ENCODE peak calls at places on chromosomes 11 and 22, in five cellular contexts. H is upper lobe of right lung, I is lower leg skin, E is foreskin fibroblast, W is fibroblast of lung. C is an unnamed sample.

GRCh38 chr11:127620660-127621059 is 620.1 kb upstream of the KIRREL3 start:
- DNase-seq in H (no peak), I (no peak), E (peak; percentile 2), W (no peak), C (no peak)

GRCh38 chr11:70751142-70751734 is 352.9 kb downstream of the CTTN start:
- DNase-seq in H (no peak), I (no peak), E (no peak), W (no peak), C (no peak)

GRCh38 chr11:76830639-76831312 is 29.9 kb upstream of the ACER3 start:
- DNase-seq in H (no peak), I (no peak), E (peak; percentile 90), W (peak; percentile 52), C (peak; percentile 24)

GRCh38 chr11:114162719-114163123 is 103.2 kb downstream of the ZBTB16 start:
- DNase-seq in H (peak; percentile 84), I (peak; percentile 97), E (peak; percentile 99), W (peak; percentile 100), C (peak; percentile 95)

GRCh38 chr11:68508425-68508824 is 47.9 kb downstream of the PPP6R3 start:
- DNase-seq in H (no peak), I (no peak), E (no peak), W (no peak), C (no peak)

GRCh38 chr22:43109921-43110443 is 568 bp upstream of the BIK start:
- DNase-seq in H (no peak), I (no peak), E (peak; percentile 29), W (no peak), C (no peak)

GRCh38 chr11:113176971-113177370 is 137.4 kb upstream of the TTC12 start:
- DNase-seq in H (no peak), I (no peak), E (peak; percentile 73), W (peak; percentile 79), C (peak; percentile 75)

GRCh38 chr22:48757581-48757980 is 1070.1 kb downstream of the BRD1 start:
- DNase-seq in H (peak; percentile 40), I (peak; percentile 8), E (no peak), W (no peak), C (no peak)

GRCh38 chr11:109604506-109604905 is 182.5 kb downstream of the C11orf87 start:
- DNase-seq in H (no peak), I (no peak), E (peak; percentile 1), W (peak; percentile 3), C (no peak)

GRCh38 chr11:62556872-62557631 is 10.4 kb upstream of the AHNAK start:
- DNase-seq in H (no peak), I (no peak), E (peak; percentile 63), W (no peak), C (no peak)

GRCh38 chr11:78946945-78947914 is 372.6 kb upstream of the NARS2 start:
- DNase-seq in H (no peak), I (no peak), E (peak; percentile 93), W (no peak), C (peak; percentile 92)

GRCh38 chr11:31799794-31800397 is 11.2 kb downstream of the PAX6 start:
- DNase-seq in H (no peak), I (no peak), E (no peak), W (no peak), C (no peak)

GRCh38 chr11:68256331-68256741 is 15.4 kb downstream of the C11orf24 start:
- DNase-seq in H (no peak), I (no peak), E (peak; percentile 72), W (no peak), C (no peak)

GRCh38 chr11:132840220-132840619 is 692.1 kb downstream of the OPCML start:
- DNase-seq in H (no peak), I (no peak), E (no peak), W (no peak), C (no peak)

GRCh38 chr11:61985863-61986262 is 18.4 kb upstream of the FTH1 start:
- DNase-seq in H (peak; percentile 27), I (no peak), E (no peak), W (no peak), C (no peak)

GRCh38 chr11:47905358-47906059 is 57.4 kb upstream of the NUP160 start:
- DNase-seq in H (no peak), I (no peak), E (peak; percentile 25), W (peak; percentile 55), C (no peak)

GRCh38 chr11:73759520-73760065 is 1.3 kb downstream of the RAB6A start:
- DNase-seq in H (no peak), I (no peak), E (peak; percentile 37), W (peak; percentile 21), C (no peak)

GRCh38 chr11:22920939-22921565 is 60.8 kb upstream of the CCDC179 start:
- DNase-seq in H (no peak), I (no peak), E (peak; percentile 51), W (peak; percentile 68), C (peak; percentile 32)

GRCh38 chr11:81874627-81875026 is 859.0 kb downstream of the FAM181B start:
- DNase-seq in H (no peak), I (no peak), E (no peak), W (no peak), C (no peak)

GRCh38 chr11:1235615-1236315 is 12.9 kb downstream of the MUC5B start:
- DNase-seq in H (peak; percentile 61), I (no peak), E (no peak), W (no peak), C (no peak)

GRCh38 chr11:119791047-119791446 is 62.0 kb upstream of the NECTIN1 start:
- DNase-seq in H (peak; percentile 47), I (no peak), E (no peak), W (no peak), C (no peak)

GRCh38 chr11:2912038-2912410 is 17.2 kb downstream of the PHLDA2 start:
- DNase-seq in H (no peak), I (no peak), E (no peak), W (no peak), C (no peak)

GRCh38 chr11:63564056-63564784 is 1.0 kb upstream of the PLAAT2 start:
- DNase-seq in H (no peak), I (no peak), E (no peak), W (no peak), C (no peak)

GRCh38 chr11:28759311-28759710 is 651.1 kb downstream of the METTL15 start:
- DNase-seq in H (no peak), I (no peak), E (peak; percentile 20), W (no peak), C (no peak)

GRCh38 chr11:19659529-19659928 is 53.1 kb upstream of the NAV2 start:
- DNase-seq in H (no peak), I (no peak), E (no peak), W (no peak), C (no peak)

GRCh38 chr22:25085930-25086901 is 113.4 kb upstream of the CRYBB3 start:
- DNase-seq in H (no peak), I (peak; percentile 22), E (no peak), W (no peak), C (no peak)

GRCh38 chr11:23897453-23898289 is 599.2 kb upstream of the LUZP2 start:
- DNase-seq in H (no peak), I (no peak), E (peak; percentile 86), W (peak; percentile 75), C (peak; percentile 4)

GRCh38 chr22:36321797-36322601 is 65.8 kb downstream of the MYH9 start:
- DNase-seq in H (no peak), I (no peak), E (no peak), W (no peak), C (no peak)

GRCh38 chr11:39668640-39669039 is 1790.8 kb downstream of the LRRC4C start:
- DNase-seq in H (no peak), I (no peak), E (no peak), W (no peak), C (no peak)
- TF ChIP-seq CTCF in H (no peak), I (no peak), E (no peak), W (no peak), C (no peak)

GRCh38 chr11:125570952-125571351 is 1.7 kb downstream of the EI24 start:
- DNase-seq in H (no peak), I (no peak), E (no peak), W (peak; percentile 6), C (no peak)
- H3K4me3 ChIP-seq in H (peak overlapping the region; percentile 98), I (no peak overlapping the region), E (no peak overlapping the region), W (peak overlapping the region; percentile 93), C (peak overlapping the region; percentile 99)

GRCh38 chr22:44369241-44369652 is 56.5 kb upstream of the SHISAL1 start:
- DNase-seq in H (peak; percentile 53), I (no peak), E (no peak), W (no peak), C (no peak)
- TF ChIP-seq CTCF in H (no peak), I (no peak), E (no peak), W (no peak), C (peak; percentile 19)

DNA sequence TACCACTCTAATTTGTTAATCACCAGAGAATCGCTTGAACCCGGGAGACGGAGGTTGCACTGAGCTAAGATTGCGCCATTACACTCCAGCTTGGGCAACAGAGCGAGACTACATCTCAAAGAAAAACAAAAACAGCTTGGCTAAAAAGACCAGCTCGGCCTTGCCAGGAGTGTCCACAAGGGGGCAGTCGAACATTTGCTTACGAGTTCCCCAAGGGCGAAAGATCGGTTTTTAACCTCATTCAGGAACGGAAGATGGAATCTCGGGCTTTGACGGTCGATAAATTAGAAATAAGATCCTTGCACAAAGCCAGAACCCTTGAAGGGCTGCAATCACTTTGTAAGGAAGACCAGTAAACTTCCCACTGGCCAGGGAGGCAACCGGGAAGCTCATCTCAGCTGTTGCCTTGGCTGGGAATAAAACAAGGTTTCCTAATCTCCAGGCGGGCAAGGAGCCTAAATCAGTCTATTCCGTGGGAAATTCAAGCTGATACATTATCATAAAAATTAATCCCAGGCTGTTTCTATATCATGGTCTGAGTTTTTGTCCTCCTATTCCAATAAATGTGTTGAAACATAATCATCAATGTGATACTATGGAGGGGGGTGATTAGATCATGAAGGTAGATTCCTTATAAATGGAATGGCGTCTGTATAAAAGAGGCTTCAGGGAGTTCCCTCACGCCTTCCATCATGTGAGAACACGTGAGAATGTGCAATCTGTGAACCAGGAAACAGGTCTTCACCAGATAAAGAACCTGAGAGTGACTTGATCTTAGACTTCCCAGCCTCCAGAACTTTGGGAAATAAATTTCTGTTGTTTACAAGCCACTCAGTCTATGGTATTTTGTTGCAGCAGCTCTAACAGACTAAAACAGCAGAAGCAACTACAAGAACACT is 14.9 kb upstream of the SLC29A2 start:
- DNase-seq in H (peak; percentile 90), I (peak; percentile 89), E (peak; percentile 93), W (peak; percentile 90), C (peak; percentile 77)
- H3K4me3 ChIP-seq in H (peak overlapping the region; percentile 33), I (no peak overlapping the region), E (peak overlapping the region; percentile 6), W (peak overlapping the region; percentile 41), C (no peak overlapping the region)